ENCODE peak calls at places on chromosomes 6 and 20, in four cellular contexts. One of them, this sample, is unnamed.

GRCh38 chr6:89311853-89312531 is 3.1 kb downstream of the GABRR2 start:
- DNase-seq in mesendoderm: peak
- DNase-seq in IMR-90: peak
- DNase-seq in H1: peak
- DNase-seq in this sample: peak

GRCh38 chr20:52003976-52004375 is 187.6 kb downstream of the ZFP64 start:
- DNase-seq in mesendoderm: no peak
- DNase-seq in IMR-90: no peak
- DNase-seq in H1: no peak
- DNase-seq in this sample: no peak

GRCh38 chr20:51326241-51326819 is 216.2 kb downstream of the NFATC2 start:
- DNase-seq in mesendoderm: peak
- DNase-seq in IMR-90: peak
- DNase-seq in H1: no peak
- DNase-seq in this sample: peak

GRCh38 chr6:81023007-81023582 is 729.4 kb downstream of the TENT5A start:
- DNase-seq in mesendoderm: peak
- DNase-seq in IMR-90: peak
- DNase-seq in H1: no peak
- DNase-seq in this sample: no peak

GRCh38 chr6:3738381-3739131 is 13.0 kb downstream of the PXDC1 start:
- DNase-seq in mesendoderm: no peak
- DNase-seq in IMR-90: no peak
- DNase-seq in H1: no peak
- DNase-seq in this sample: no peak

GRCh38 chr6:64266351-64266821 is 630.8 kb downstream of the PHF3 start:
- DNase-seq in mesendoderm: no peak
- DNase-seq in IMR-90: no peak
- DNase-seq in H1: no peak
- DNase-seq in this sample: no peak

GRCh38 chr6:87897581-87898147 is 150.0 kb upstream of the SPACA1 start:
- DNase-seq in mesendoderm: no peak
- DNase-seq in IMR-90: peak
- DNase-seq in H1: no peak
- DNase-seq in this sample: no peak

GRCh38 chr20:20814685-20815084 is 102.2 kb upstream of the RALGAPA2 start:
- DNase-seq in mesendoderm: peak
- DNase-seq in IMR-90: no peak
- DNase-seq in H1: peak
- DNase-seq in this sample: peak

GRCh38 chr6:122289721-122290501 is 109.5 kb upstream of the HSF2 start:
- DNase-seq in mesendoderm: peak
- DNase-seq in IMR-90: peak
- DNase-seq in H1: no peak
- DNase-seq in this sample: no peak

GRCh38 chr6:168335341-168335740 is 15.8 kb upstream of the DACT2 start:
- DNase-seq in mesendoderm: no peak
- DNase-seq in IMR-90: no peak
- DNase-seq in H1: no peak
- DNase-seq in this sample: no peak

GRCh38 chr6:36133912-36134311 is 3.6 kb downstream of the MAPK13 start:
- DNase-seq in mesendoderm: no peak
- DNase-seq in IMR-90: no peak
- DNase-seq in H1: no peak
- DNase-seq in this sample: no peak

GRCh38 chr6:7431594-7432390 is 42.2 kb downstream of the RIOK1 start:
- DNase-seq in mesendoderm: peak
- DNase-seq in IMR-90: peak
- DNase-seq in H1: no peak
- DNase-seq in this sample: peak

GRCh38 chr6:170089937-170090335 is 200.9 kb downstream of the DLL1 start:
- DNase-seq in mesendoderm: no peak
- DNase-seq in IMR-90: no peak
- DNase-seq in H1: no peak
- DNase-seq in this sample: no peak

GRCh38 chr6:44051516-44051915 is 75.7 kb downstream of the MRPL14 start:
- DNase-seq in mesendoderm: no peak
- DNase-seq in IMR-90: peak
- DNase-seq in H1: no peak
- DNase-seq in this sample: no peak

GRCh38 chr20:46060975-46061374 is 28.8 kb downstream of the NCOA5 start:
- DNase-seq in mesendoderm: no peak
- DNase-seq in IMR-90: no peak
- DNase-seq in H1: no peak
- DNase-seq in this sample: no peak

GRCh38 chr20:46458891-46459750 is 52.7 kb upstream of the ELMO2 start:
- DNase-seq in mesendoderm: peak
- DNase-seq in IMR-90: no peak
- DNase-seq in H1: peak
- DNase-seq in this sample: peak

GRCh38 chr20:14848806-14849205 is 511.4 kb upstream of the FLRT3 start:
- DNase-seq in mesendoderm: no peak
- DNase-seq in IMR-90: no peak
- DNase-seq in H1: no peak
- DNase-seq in this sample: no peak

GRCh38 chr6:138529510-138529909 is 30.2 kb upstream of the NHSL1 start:
- DNase-seq in mesendoderm: peak
- DNase-seq in IMR-90: no peak
- DNase-seq in H1: no peak
- DNase-seq in this sample: no peak

GRCh38 chr6:124158024-124158423 is 354.4 kb downstream of the NKAIN2 start:
- DNase-seq in mesendoderm: no peak
- DNase-seq in IMR-90: no peak
- DNase-seq in H1: no peak
- DNase-seq in this sample: no peak

GRCh38 chr20:49320460-49320859 is 42.6 kb upstream of the ZNFX1 start:
- DNase-seq in mesendoderm: peak
- DNase-seq in IMR-90: peak
- DNase-seq in H1: no peak
- DNase-seq in this sample: peak

GRCh38 chr20:44438782-44439181 is 36.9 kb upstream of the TTPAL start:
- DNase-seq in mesendoderm: no peak
- DNase-seq in IMR-90: no peak
- DNase-seq in H1: no peak
- DNase-seq in this sample: no peak

GRCh38 chr20:32441638-32442037 is 83.5 kb downstream of the ASXL1 start:
- DNase-seq in mesendoderm: no peak
- DNase-seq in IMR-90: no peak
- DNase-seq in H1: no peak
- DNase-seq in this sample: no peak

GRCh38 chr6:11810039-11810541 is 31.5 kb upstream of the ADTRP start:
- DNase-seq in mesendoderm: no peak
- DNase-seq in IMR-90: peak
- DNase-seq in H1: no peak
- DNase-seq in this sample: no peak
- H3K56ac ChIP-seq in mesendoderm: peak
- H3K56ac ChIP-seq in IMR-90: no peak
- H3K56ac ChIP-seq in H1: no peak
- H3K56ac ChIP-seq in this sample: no peak

GRCh38 chr6:111283707-111284106 is 196.4 kb downstream of the SLC16A10 start:
- DNase-seq in mesendoderm: peak
- DNase-seq in IMR-90: no peak
- DNase-seq in H1: no peak
- DNase-seq in this sample: no peak
- H3K56ac ChIP-seq in mesendoderm: no peak
- H3K56ac ChIP-seq in IMR-90: no peak
- H3K56ac ChIP-seq in H1: no peak
- H3K56ac ChIP-seq in this sample: no peak

DNA sequence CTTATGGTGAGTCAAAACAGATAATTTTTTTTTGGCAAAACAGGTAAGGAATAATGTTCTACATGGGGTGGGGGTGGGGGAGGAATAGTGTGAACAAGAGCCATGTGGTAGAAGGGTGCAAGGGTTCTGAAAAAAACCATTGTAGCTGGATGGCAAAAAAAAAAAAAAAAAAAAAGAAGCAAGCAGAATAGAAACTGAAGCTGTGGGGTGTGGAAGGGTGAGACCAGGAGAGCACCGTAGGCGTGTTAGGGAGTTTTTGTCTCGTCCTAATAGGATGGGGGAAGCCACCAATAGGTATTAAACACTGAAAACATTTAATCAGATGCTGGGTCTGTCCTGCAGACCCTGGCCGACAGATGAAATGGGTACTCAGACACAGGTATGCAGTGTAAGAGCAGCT is 110.1 kb downstream of the ADTRP start:
- DNase-seq in mesendoderm: no peak
- DNase-seq in IMR-90: no peak
- DNase-seq in H1: no peak
- DNase-seq in this sample: no peak
- H3K56ac ChIP-seq in mesendoderm: no peak
- H3K56ac ChIP-seq in IMR-90: no peak
- H3K56ac ChIP-seq in H1: no peak
- H3K56ac ChIP-seq in this sample: no peak

GRCh38 chr6:74605942-74606341 is 599.9 kb downstream of the COL12A1 start:
- DNase-seq in mesendoderm: no peak
- DNase-seq in IMR-90: no peak
- DNase-seq in H1: no peak
- DNase-seq in this sample: no peak

GRCh38 chr6:74607934-74608333 is 597.9 kb downstream of the COL12A1 start:
- DNase-seq in mesendoderm: no peak
- DNase-seq in IMR-90: peak
- DNase-seq in H1: no peak
- DNase-seq in this sample: no peak

GRCh38 chr6:74606488-74607135 is 599.2 kb downstream of the COL12A1 start:
- DNase-seq in mesendoderm: peak
- DNase-seq in IMR-90: peak
- DNase-seq in H1: no peak
- DNase-seq in this sample: no peak

GRCh38 chr6:74609857-74610256 is 596.0 kb downstream of the COL12A1 start:
- DNase-seq in mesendoderm: no peak
- DNase-seq in IMR-90: no peak
- DNase-seq in H1: no peak
- DNase-seq in this sample: no peak

GRCh38 chr6:74607468-74607867 is 598.4 kb downstream of the COL12A1 start:
- DNase-seq in mesendoderm: no peak
- DNase-seq in IMR-90: no peak
- DNase-seq in H1: no peak
- DNase-seq in this sample: no peak
- H3K56ac ChIP-seq in mesendoderm: no peak
- H3K56ac ChIP-seq in IMR-90: no peak
- H3K56ac ChIP-seq in H1: no peak
- H3K56ac ChIP-seq in this sample: no peak

GRCh38 chr20:22794200-22794599 is 209.8 kb upstream of the FOXA2 start:
- DNase-seq in mesendoderm: no peak
- DNase-seq in IMR-90: no peak
- DNase-seq in H1: no peak
- DNase-seq in this sample: no peak
- H3K56ac ChIP-seq in mesendoderm: no peak
- H3K56ac ChIP-seq in IMR-90: no peak
- H3K56ac ChIP-seq in H1: no peak
- H3K56ac ChIP-seq in this sample: no peak

GRCh38 chr6:45076217-45076616 is 251.9 kb upstream of the RUNX2 start:
- DNase-seq in mesendoderm: no peak
- DNase-seq in IMR-90: peak
- DNase-seq in H1: no peak
- DNase-seq in this sample: no peak

GRCh38 chr6:45082091-45082490 is 246.0 kb upstream of the RUNX2 start:
- DNase-seq in mesendoderm: no peak
- DNase-seq in IMR-90: no peak
- DNase-seq in H1: no peak
- DNase-seq in this sample: no peak

GRCh38 chr6:45081634-45082033 is 246.5 kb upstream of the RUNX2 start:
- DNase-seq in mesendoderm: no peak
- DNase-seq in IMR-90: no peak
- DNase-seq in H1: no peak
- DNase-seq in this sample: no peak

GRCh38 chr6:45075246-45075645 is 252.9 kb upstream of the RUNX2 start:
- DNase-seq in mesendoderm: no peak
- DNase-seq in IMR-90: peak
- DNase-seq in H1: no peak
- DNase-seq in this sample: no peak

DNA sequence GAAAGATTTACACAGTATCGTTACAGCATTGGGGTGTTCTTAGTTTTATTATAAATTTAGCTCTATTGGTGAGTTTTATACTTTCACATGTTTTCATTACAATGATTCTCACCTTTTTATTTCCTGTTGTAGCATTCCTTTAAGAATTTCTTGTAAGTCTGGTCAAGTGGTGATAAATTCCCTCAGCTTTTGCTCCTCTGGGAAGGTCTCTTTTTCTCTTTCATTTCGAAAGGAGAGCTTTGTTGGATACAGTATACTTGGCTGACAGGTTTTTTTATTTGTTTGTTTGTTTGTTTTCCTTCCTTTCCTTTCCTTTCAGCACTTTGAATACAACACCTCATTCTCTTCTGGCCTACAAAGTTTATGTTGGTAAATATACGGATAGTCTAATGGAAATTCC is 249.7 kb upstream of the RUNX2 start:
- DNase-seq in mesendoderm: no peak
- DNase-seq in IMR-90: no peak
- DNase-seq in H1: no peak
- DNase-seq in this sample: no peak
- H3K56ac ChIP-seq in mesendoderm: no peak
- H3K56ac ChIP-seq in IMR-90: no peak
- H3K56ac ChIP-seq in H1: no peak
- H3K56ac ChIP-seq in this sample: no peak

GRCh38 chr6:1510239-1510638 is 99.5 kb upstream of the FOXC1 start:
- DNase-seq in mesendoderm: peak
- DNase-seq in IMR-90: no peak
- DNase-seq in H1: no peak
- DNase-seq in this sample: no peak

GRCh38 chr6:1515280-1515679 is 94.4 kb upstream of the FOXC1 start:
- DNase-seq in mesendoderm: no peak
- DNase-seq in IMR-90: no peak
- DNase-seq in H1: no peak
- DNase-seq in this sample: no peak

GRCh38 chr6:1514078-1514477 is 95.6 kb upstream of the FOXC1 start:
- DNase-seq in mesendoderm: no peak
- DNase-seq in IMR-90: no peak
- DNase-seq in H1: no peak
- DNase-seq in this sample: no peak

GRCh38 chr6:1515781-1516180 is 93.9 kb upstream of the FOXC1 start:
- DNase-seq in mesendoderm: no peak
- DNase-seq in IMR-90: no peak
- DNase-seq in H1: no peak
- DNase-seq in this sample: no peak

DNA sequence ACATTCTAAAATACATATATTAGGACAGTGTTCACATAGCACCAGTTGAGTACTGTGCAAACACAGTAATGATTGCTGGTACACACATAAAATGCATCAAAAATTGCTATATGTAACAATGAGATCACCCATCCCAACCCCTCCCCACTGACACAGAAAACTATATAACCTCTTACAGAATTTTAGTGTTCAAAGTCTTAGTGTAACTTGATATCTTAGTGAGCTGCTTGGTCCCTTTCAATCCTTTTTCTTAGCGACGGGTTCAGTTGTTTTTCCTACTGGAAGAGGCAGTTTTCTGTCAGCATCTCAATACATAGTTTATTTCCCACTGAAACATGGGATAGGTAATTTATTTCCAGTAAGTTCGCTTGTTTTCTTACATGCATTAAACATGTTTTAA is 96.5 kb upstream of the FOXC1 start:
- DNase-seq in mesendoderm: no peak
- DNase-seq in IMR-90: no peak
- DNase-seq in H1: no peak
- DNase-seq in this sample: no peak
- H3K56ac ChIP-seq in mesendoderm: no peak
- H3K56ac ChIP-seq in IMR-90: no peak
- H3K56ac ChIP-seq in H1: no peak
- H3K56ac ChIP-seq in this sample: no peak

This sample was measured in H9.